ENCODE peak calls at places on chromosomes 13 and 19, in five cellular contexts. K is stomach, U is uterus, R is H54, W is heart left ventricle. X is an unnamed sample.

GRCh38 chr19:1944088-1944915 is 3.3 kb downstream of the CSNK1G2 start:
- DNase-seq in K (peak; percentile 33), U (no peak), R (no peak), W (no peak), X (no peak)

GRCh38 chr13:85650613-85651012 is 148.6 kb downstream of the SLITRK6 start:
- DNase-seq in K (no peak), U (no peak), R (no peak), W (no peak), X (no peak)

GRCh38 chr13:26872444-26873173 is 112.0 kb upstream of the GPR12 start:
- DNase-seq in K (peak; percentile 29), U (no peak), R (peak; percentile 26), W (peak; percentile 48), X (peak; percentile 88)

GRCh38 chr13:110287031-110287828 is 19.7 kb downstream of the COL4A1 start:
- DNase-seq in K (no peak), U (no peak), R (no peak), W (peak; percentile 69), X (no peak)

GRCh38 chr13:95968906-95969305 is 84.3 kb downstream of the UGGT2 start:
- DNase-seq in K (no peak), U (no peak), R (no peak), W (no peak), X (no peak)

GRCh38 chr13:71874490-71874889 is 7.5 kb upstream of the DACH1 start:
- DNase-seq in K (no peak), U (no peak), R (no peak), W (no peak), X (no peak)

GRCh38 chr13:46178821-46179220 is 3.2 kb downstream of the LCP1 start:
- DNase-seq in K (no peak), U (no peak), R (no peak), W (no peak), X (no peak)

GRCh38 chr19:16378291-16378889 is 53.8 kb downstream of the KLF2 start:
- DNase-seq in K (no peak), U (no peak), R (no peak), W (no peak), X (no peak)

GRCh38 chr19:17658666-17659065 is 29.5 kb downstream of the UNC13A start:
- DNase-seq in K (no peak), U (no peak), R (no peak), W (no peak), X (no peak)

GRCh38 chr19:39497850-39498261 is 891 bp upstream of the DLL3 start:
- DNase-seq in K (no peak), U (no peak), R (no peak), W (no peak), X (peak; percentile 39)

GRCh38 chr19:32530773-32531172 is 50.2 kb upstream of the PDCD5 start:
- DNase-seq in K (no peak), U (no peak), R (no peak), W (no peak), X (no peak)

GRCh38 chr13:94494021-94494420 is 14.5 kb upstream of the DCT start:
- DNase-seq in K (no peak), U (no peak), R (no peak), W (no peak), X (no peak)

GRCh38 chr13:24340608-24340955 is 31.2 kb downstream of the C1QTNF9 start:
- DNase-seq in K (no peak), U (no peak), R (no peak), W (no peak), X (no peak)

GRCh38 chr19:54190942-54191670 is at the start of gene TSEN34:
- DNase-seq in K (peak; percentile 91), U (no peak), R (peak; percentile 84), W (peak; percentile 91), X (peak; percentile 93)

GRCh38 chr13:99974296-99974938 is 2.9 kb upstream of the ZIC5 start:
- DNase-seq in K (no peak), U (no peak), R (no peak), W (no peak), X (no peak)

GRCh38 chr13:109072505-109072904 is 443.1 kb downstream of the MYO16 start:
- DNase-seq in K (no peak), U (no peak), R (no peak), W (no peak), X (no peak)

GRCh38 chr13:99702687-99703319 is 201.5 kb downstream of the TM9SF2 start:
- DNase-seq in K (no peak), U (no peak), R (no peak), W (no peak), X (no peak)

GRCh38 chr13:21365574-21365973 is 93.5 kb downstream of the ZDHHC20 start:
- DNase-seq in K (no peak), U (no peak), R (no peak), W (no peak), X (no peak)

GRCh38 chr13:114054830-114055439 is 77.5 kb downstream of the RASA3 start:
- DNase-seq in K (no peak), U (no peak), R (no peak), W (no peak), X (no peak)

GRCh38 chr13:53098455-53098854 is 69.8 kb downstream of the OLFM4 start:
- DNase-seq in K (no peak), U (no peak), R (no peak), W (no peak), X (no peak)

GRCh38 chr13:24251525-24251924 is 57.9 kb upstream of the C1QTNF9 start:
- DNase-seq in K (no peak), U (no peak), R (no peak), W (no peak), X (no peak)

GRCh38 chr13:105634059-105634458 is 901.4 kb downstream of the EFNB2 start:
- DNase-seq in K (no peak), U (no peak), R (no peak), W (no peak), X (no peak)

GRCh38 chr19:35332817-35333216 is 3.8 kb downstream of the CD22 start:
- DNase-seq in K (no peak), U (no peak), R (no peak), W (no peak), X (no peak)

GRCh38 chr19:35328851-35329285 is at the start of gene CD22:
- DNase-seq in K (no peak), U (no peak), R (no peak), W (no peak), X (no peak)

GRCh38 chr19:35329323-35329722 is 336 bp downstream of the CD22 start:
- DNase-seq in K (no peak), U (no peak), R (no peak), W (no peak), X (no peak)

GRCh38 chr19:35331551-35332214 is 2.7 kb downstream of the CD22 start:
- DNase-seq in K (no peak), U (no peak), R (no peak), W (peak; percentile 9), X (no peak)

DNA sequence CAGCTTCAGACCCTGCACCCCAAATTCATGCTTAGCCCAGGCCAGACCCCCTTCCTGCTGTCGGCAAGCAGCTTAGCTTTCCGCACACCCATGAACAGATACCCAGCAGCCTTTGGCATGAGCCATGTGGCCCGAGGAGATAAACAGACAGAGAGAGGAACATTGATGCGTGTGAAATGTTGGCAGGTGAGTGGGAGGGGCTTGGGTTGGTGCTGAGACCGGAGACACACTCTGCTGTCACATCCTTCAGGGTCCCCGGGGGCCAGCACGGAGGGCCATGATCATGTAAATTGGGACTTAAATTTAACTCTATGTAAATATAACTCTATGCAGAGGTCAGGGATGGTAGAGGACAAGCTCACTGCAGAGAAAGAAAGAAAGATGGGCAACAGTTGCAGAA is 1.5 kb downstream of the CD22 start:
- DNase-seq in K (no peak), U (no peak), R (no peak), W (peak; percentile 1), X (no peak)
- TF ChIP-seq POLR2A in K (no peak), U (no peak), R (no peak), W (no peak), X (no peak)

GRCh38 chr19:40799558-40800338 is 757 bp downstream of the EGLN2 start:
- DNase-seq in K (peak; percentile 42), U (no peak), R (peak; percentile 35), W (peak; percentile 83), X (no peak)
- TF ChIP-seq POLR2A in K (no peak), U (no peak), R (no peak), W (no peak), X (no peak)

GRCh38 chr19:46787331-46788100 is 878 bp downstream of the SLC1A5 start:
- DNase-seq in K (peak; percentile 55), U (peak; percentile 70), R (no peak), W (peak; percentile 69), X (peak; percentile 74)
- TF ChIP-seq POLR2A in K (no peak), U (no peak), R (peak; percentile 33), W (no peak), X (no peak)

DNA sequence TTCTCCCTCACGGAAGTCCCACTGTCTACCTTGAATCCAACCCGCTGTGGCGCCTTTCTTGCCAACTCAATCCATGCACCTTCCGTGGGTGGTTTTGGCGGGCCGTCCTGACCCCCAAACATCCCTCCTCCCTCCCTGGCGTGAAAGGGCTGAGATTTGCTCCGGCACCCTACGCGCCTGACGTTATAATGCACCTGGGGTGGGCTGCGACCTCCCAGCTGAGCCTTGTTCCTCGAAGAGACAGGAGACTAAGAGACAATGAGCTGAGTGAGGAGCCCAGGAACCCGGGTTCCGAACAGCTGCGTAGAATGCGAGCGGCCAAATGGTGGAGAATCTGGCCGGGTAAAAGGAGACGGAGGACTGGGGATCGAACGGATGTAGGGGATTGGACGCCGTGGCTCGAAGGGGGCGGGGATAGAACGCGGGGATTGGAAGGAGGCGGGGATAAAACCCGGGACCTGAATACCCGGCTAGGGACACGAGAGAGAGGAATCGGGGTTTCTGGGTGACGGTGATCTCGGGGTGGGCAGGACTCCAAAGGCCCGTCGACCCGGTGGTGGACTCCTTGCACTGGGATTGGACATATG is at the start of gene CPT1C:
- DNase-seq in K (peak; percentile 79), U (peak; percentile 85), R (peak; percentile 81), W (peak; percentile 83), X (peak; percentile 82)
- TF ChIP-seq POLR2A in K (no peak), U (peak; percentile 62), R (peak; percentile 60), W (peak; percentile 43), X (no peak)

DNA sequence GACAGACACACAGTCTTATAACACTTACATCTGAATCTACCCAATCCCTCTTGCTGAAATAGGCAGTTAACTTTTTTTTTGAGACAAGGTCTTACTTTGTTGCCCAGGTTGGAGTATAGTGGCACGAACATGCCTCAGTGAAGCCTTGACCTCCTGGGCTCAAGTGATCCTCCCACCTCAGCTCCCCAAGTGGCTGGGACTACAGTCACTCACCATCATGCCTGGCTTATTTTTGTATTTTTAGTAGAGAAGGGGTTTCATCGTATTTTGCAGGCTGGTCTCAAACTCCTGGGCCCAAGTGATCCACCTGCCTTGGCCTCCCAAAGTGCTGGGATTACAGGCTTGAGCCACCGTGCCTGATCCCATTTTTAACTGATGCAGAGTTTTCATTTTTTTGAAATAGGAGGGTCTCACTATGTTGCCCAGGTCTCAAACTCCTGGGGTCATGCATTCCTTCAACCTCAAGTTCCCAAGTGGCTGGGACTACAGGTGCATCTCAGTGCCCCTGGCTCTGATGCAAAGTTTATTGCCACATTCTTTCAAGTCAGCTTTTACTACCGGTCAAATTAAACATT is 7.6 kb downstream of the ELF1 start:
- DNase-seq in K (no peak), U (no peak), R (no peak), W (no peak), X (no peak)
- TF ChIP-seq POLR2A in K (no peak), U (no peak), R (no peak), W (no peak), X (no peak)

DNA sequence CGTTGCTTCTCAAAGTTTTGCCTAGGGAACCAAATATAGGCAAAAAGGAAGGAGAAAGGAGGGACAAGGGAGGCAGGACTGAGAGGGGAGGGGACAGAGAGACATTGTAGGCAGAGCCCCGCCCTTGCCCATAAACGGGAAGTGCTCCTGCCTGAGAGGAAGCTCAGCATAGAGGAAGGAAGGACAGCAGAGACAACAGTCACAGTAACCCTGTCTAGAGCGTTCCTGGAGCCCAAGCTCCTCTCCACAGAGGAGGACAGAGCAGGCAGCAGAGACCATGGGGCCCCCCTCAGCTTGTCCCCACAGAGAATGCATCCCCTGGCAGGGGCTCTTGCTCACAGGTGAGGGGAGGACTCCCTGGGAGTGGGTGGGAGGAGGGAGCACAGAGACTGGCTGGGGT is at the start of gene CEACAM21:
- DNase-seq in K (peak; percentile 45), U (no peak), R (no peak), W (peak; percentile 64), X (peak; percentile 34)
- TF ChIP-seq POLR2A in K (no peak), U (no peak), R (no peak), W (peak; percentile 37), X (no peak)

X was measured in testis.